ENCODE peak calls at places on chromosomes 2 and 18, in four cellular contexts. One of them, this sample, is unnamed.
A peak's percentile ranks its signal among the peaks of the same experiment; 100 is the strongest.

GRCh38 chr2:32611771-32612170 is 16.1 kb upstream of the TTC27 start:
- DNase-seq in activated CD8-positive, alpha-beta memory T cell treated with anti-CD3 and anti-CD28 coated beads, Interleukin-2, amount 50 U/mL, for 48 hours: no peak
- DNase-seq in HT1080: no peak
- DNase-seq in activated CD8-positive, alpha-beta T cell treated with anti-CD3 and anti-CD28 coated beads, Interleukin-2, amount 10 ng/mL, durations not matched to agents 7 days and 5 days: no peak
- DNase-seq in this sample: no peak

GRCh38 chr18:28204154-28204553 is 27.2 kb upstream of the CDH2 start:
- DNase-seq in activated CD8-positive, alpha-beta memory T cell treated with anti-CD3 and anti-CD28 coated beads, Interleukin-2, amount 50 U/mL, for 48 hours: no peak
- DNase-seq in HT1080: peak; percentile 80
- DNase-seq in activated CD8-positive, alpha-beta T cell treated with anti-CD3 and anti-CD28 coated beads, Interleukin-2, amount 10 ng/mL, durations not matched to agents 7 days and 5 days: no peak
- DNase-seq in this sample: no peak

GRCh38 chr2:2743164-2743571 is 412.1 kb upstream of the MYT1L start:
- DNase-seq in activated CD8-positive, alpha-beta memory T cell treated with anti-CD3 and anti-CD28 coated beads, Interleukin-2, amount 50 U/mL, for 48 hours: no peak
- DNase-seq in HT1080: peak; percentile 65
- DNase-seq in activated CD8-positive, alpha-beta T cell treated with anti-CD3 and anti-CD28 coated beads, Interleukin-2, amount 10 ng/mL, durations not matched to agents 7 days and 5 days: no peak
- DNase-seq in this sample: no peak

GRCh38 chr18:950882-951539 is 46.3 kb downstream of the ADCYAP1 start:
- DNase-seq in activated CD8-positive, alpha-beta memory T cell treated with anti-CD3 and anti-CD28 coated beads, Interleukin-2, amount 50 U/mL, for 48 hours: no peak
- DNase-seq in HT1080: no peak
- DNase-seq in activated CD8-positive, alpha-beta T cell treated with anti-CD3 and anti-CD28 coated beads, Interleukin-2, amount 10 ng/mL, durations not matched to agents 7 days and 5 days: no peak
- DNase-seq in this sample: no peak

GRCh38 chr2:41194235-41194634 is 742.3 kb upstream of the SLC8A1 start:
- DNase-seq in activated CD8-positive, alpha-beta memory T cell treated with anti-CD3 and anti-CD28 coated beads, Interleukin-2, amount 50 U/mL, for 48 hours: no peak
- DNase-seq in HT1080: peak; percentile 79
- DNase-seq in activated CD8-positive, alpha-beta T cell treated with anti-CD3 and anti-CD28 coated beads, Interleukin-2, amount 10 ng/mL, durations not matched to agents 7 days and 5 days: no peak
- DNase-seq in this sample: no peak

GRCh38 chr2:109279243-109279860 is 150.3 kb downstream of the SH3RF3 start:
- DNase-seq in activated CD8-positive, alpha-beta memory T cell treated with anti-CD3 and anti-CD28 coated beads, Interleukin-2, amount 50 U/mL, for 48 hours: no peak
- DNase-seq in HT1080: no peak
- DNase-seq in activated CD8-positive, alpha-beta T cell treated with anti-CD3 and anti-CD28 coated beads, Interleukin-2, amount 10 ng/mL, durations not matched to agents 7 days and 5 days: no peak
- DNase-seq in this sample: no peak

GRCh38 chr2:20962939-20963543 is 80.8 kb downstream of the APOB start:
- DNase-seq in activated CD8-positive, alpha-beta memory T cell treated with anti-CD3 and anti-CD28 coated beads, Interleukin-2, amount 50 U/mL, for 48 hours: peak; percentile 89
- DNase-seq in HT1080: peak; percentile 43
- DNase-seq in activated CD8-positive, alpha-beta T cell treated with anti-CD3 and anti-CD28 coated beads, Interleukin-2, amount 10 ng/mL, durations not matched to agents 7 days and 5 days: peak; percentile 74
- DNase-seq in this sample: peak; percentile 89

GRCh38 chr2:191566347-191566746 is 111.6 kb upstream of the NABP1 start:
- DNase-seq in activated CD8-positive, alpha-beta memory T cell treated with anti-CD3 and anti-CD28 coated beads, Interleukin-2, amount 50 U/mL, for 48 hours: peak; percentile 82
- DNase-seq in HT1080: peak; percentile 70
- DNase-seq in activated CD8-positive, alpha-beta T cell treated with anti-CD3 and anti-CD28 coated beads, Interleukin-2, amount 10 ng/mL, durations not matched to agents 7 days and 5 days: peak; percentile 76
- DNase-seq in this sample: no peak

GRCh38 chr2:157903051-157903625 is 27.0 kb upstream of the ACVR1 start:
- DNase-seq in activated CD8-positive, alpha-beta memory T cell treated with anti-CD3 and anti-CD28 coated beads, Interleukin-2, amount 50 U/mL, for 48 hours: no peak
- DNase-seq in HT1080: no peak
- DNase-seq in activated CD8-positive, alpha-beta T cell treated with anti-CD3 and anti-CD28 coated beads, Interleukin-2, amount 10 ng/mL, durations not matched to agents 7 days and 5 days: no peak
- DNase-seq in this sample: no peak

GRCh38 chr2:182542501-182543258 is 115.8 kb upstream of the PDE1A start:
- DNase-seq in activated CD8-positive, alpha-beta memory T cell treated with anti-CD3 and anti-CD28 coated beads, Interleukin-2, amount 50 U/mL, for 48 hours: no peak
- DNase-seq in HT1080: peak; percentile 32
- DNase-seq in activated CD8-positive, alpha-beta T cell treated with anti-CD3 and anti-CD28 coated beads, Interleukin-2, amount 10 ng/mL, durations not matched to agents 7 days and 5 days: no peak
- DNase-seq in this sample: no peak

GRCh38 chr2:118012778-118013177 is 1.1 kb downstream of the CCDC93 start:
- DNase-seq in activated CD8-positive, alpha-beta memory T cell treated with anti-CD3 and anti-CD28 coated beads, Interleukin-2, amount 50 U/mL, for 48 hours: no peak
- DNase-seq in HT1080: no peak
- DNase-seq in activated CD8-positive, alpha-beta T cell treated with anti-CD3 and anti-CD28 coated beads, Interleukin-2, amount 10 ng/mL, durations not matched to agents 7 days and 5 days: no peak
- DNase-seq in this sample: no peak

GRCh38 chr2:241849616-241850543 is 8.8 kb downstream of the PDCD1 start:
- DNase-seq in activated CD8-positive, alpha-beta memory T cell treated with anti-CD3 and anti-CD28 coated beads, Interleukin-2, amount 50 U/mL, for 48 hours: no peak
- DNase-seq in HT1080: no peak
- DNase-seq in activated CD8-positive, alpha-beta T cell treated with anti-CD3 and anti-CD28 coated beads, Interleukin-2, amount 10 ng/mL, durations not matched to agents 7 days and 5 days: no peak
- DNase-seq in this sample: no peak

GRCh38 chr2:2234398-2234797 is 96.7 kb downstream of the MYT1L start:
- DNase-seq in activated CD8-positive, alpha-beta memory T cell treated with anti-CD3 and anti-CD28 coated beads, Interleukin-2, amount 50 U/mL, for 48 hours: no peak
- DNase-seq in HT1080: no peak
- DNase-seq in activated CD8-positive, alpha-beta T cell treated with anti-CD3 and anti-CD28 coated beads, Interleukin-2, amount 10 ng/mL, durations not matched to agents 7 days and 5 days: no peak
- DNase-seq in this sample: no peak

GRCh38 chr18:63676927-63677326 is 15.2 kb upstream of the SERPINB3 start:
- DNase-seq in activated CD8-positive, alpha-beta memory T cell treated with anti-CD3 and anti-CD28 coated beads, Interleukin-2, amount 50 U/mL, for 48 hours: no peak
- DNase-seq in HT1080: no peak
- DNase-seq in activated CD8-positive, alpha-beta T cell treated with anti-CD3 and anti-CD28 coated beads, Interleukin-2, amount 10 ng/mL, durations not matched to agents 7 days and 5 days: no peak
- DNase-seq in this sample: no peak

GRCh38 chr18:49955263-49955662 is 141.9 kb upstream of the ACAA2 start:
- DNase-seq in activated CD8-positive, alpha-beta memory T cell treated with anti-CD3 and anti-CD28 coated beads, Interleukin-2, amount 50 U/mL, for 48 hours: no peak
- DNase-seq in HT1080: no peak
- DNase-seq in activated CD8-positive, alpha-beta T cell treated with anti-CD3 and anti-CD28 coated beads, Interleukin-2, amount 10 ng/mL, durations not matched to agents 7 days and 5 days: no peak
- DNase-seq in this sample: no peak

GRCh38 chr2:157082950-157083349 is 174.6 kb upstream of the GALNT5 start:
- DNase-seq in activated CD8-positive, alpha-beta memory T cell treated with anti-CD3 and anti-CD28 coated beads, Interleukin-2, amount 50 U/mL, for 48 hours: no peak
- DNase-seq in HT1080: no peak
- DNase-seq in activated CD8-positive, alpha-beta T cell treated with anti-CD3 and anti-CD28 coated beads, Interleukin-2, amount 10 ng/mL, durations not matched to agents 7 days and 5 days: no peak
- DNase-seq in this sample: no peak

GRCh38 chr2:241569831-241570281 is 11.3 kb downstream of the BOK start:
- DNase-seq in activated CD8-positive, alpha-beta memory T cell treated with anti-CD3 and anti-CD28 coated beads, Interleukin-2, amount 50 U/mL, for 48 hours: no peak
- DNase-seq in HT1080: no peak
- DNase-seq in activated CD8-positive, alpha-beta T cell treated with anti-CD3 and anti-CD28 coated beads, Interleukin-2, amount 10 ng/mL, durations not matched to agents 7 days and 5 days: no peak
- DNase-seq in this sample: no peak

This sample was measured in osteocyte.